ENCODE peak calls at places on chromosomes 12 and 14, in ten cellular contexts. F is naive thymus-derived CD8-positive, alpha-beta T cell; R is ureter; A is lung microvascular endothelial cell; O is CD4-positive, alpha-beta T cell; K is activated naive CD8-positive, alpha-beta T cell treated with anti-CD3 and anti-CD28 coated beads, Interleukin-2, amount 50 U/mL, for 24 hours; H is neural progenitor cell; Y is hypothalamus; G is posterior cingulate gyrus; D is lung. C is an unnamed sample.

GRCh38 chr12:90653051-90653450 is 301.9 kb downstream of the CCER1 start:
- DNase-seq in F (no peak), G (no peak), O (no peak), Y (no peak), A (no peak), K (no peak), D (no peak), R (no peak), H (no peak), C (no peak)

GRCh38 chr14:100018482-100018881 is 46.7 kb upstream of the EVL start:
- DNase-seq in D (no peak), K (no peak), H (no peak), O (no peak), Y (no peak), R (no peak), A (no peak), F (no peak), G (no peak), C (no peak)

GRCh38 chr12:95224202-95225170 is 6.9 kb downstream of the VEZT start:
- DNase-seq in H (no peak), O (no peak), D (no peak), G (no peak), F (no peak), A (no peak), Y (no peak), R (no peak), K (no peak), C (no peak)

GRCh38 chr12:75170786-75171185 is 38.9 kb downstream of the KCNC2 start:
- DNase-seq in G (no peak), H (no peak), F (no peak), R (no peak), O (no peak), K (no peak), Y (no peak), D (no peak), A (no peak), C (no peak)

GRCh38 chr14:70013269-70013873 is 134.2 kb downstream of the SMOC1 start:
- DNase-seq in G (no peak), Y (no peak), D (no peak), R (no peak), A (peak), F (no peak), O (no peak), H (peak), K (peak), C (no peak)

GRCh38 chr14:69571879-69572633 is 2.6 kb downstream of the CCDC177 start:
- DNase-seq in D (no peak), H (no peak), A (peak), F (no peak), Y (no peak), O (no peak), K (peak), R (no peak), G (no peak), C (no peak)

GRCh38 chr12:88960213-88960878 is 380.1 kb upstream of the KITLG start:
- DNase-seq in Y (no peak), F (no peak), K (no peak), A (peak), O (no peak), G (no peak), R (no peak), H (no peak), D (no peak), C (no peak)

GRCh38 chr12:66851134-66851533 is 172.3 kb upstream of the GRIP1 start:
- DNase-seq in R (no peak), G (no peak), H (no peak), Y (no peak), D (no peak), A (no peak), K (no peak), O (no peak), F (no peak), C (no peak)

GRCh38 chr14:92254786-92255185 is 68.2 kb upstream of the SLC24A4 start:
- DNase-seq in Y (peak), O (no peak), F (no peak), H (peak), K (no peak), G (peak), A (peak), R (peak), D (no peak), C (no peak)

GRCh38 chr12:131965073-131965472 is 15.3 kb downstream of the EP400 start:
- DNase-seq in R (no peak), Y (no peak), H (no peak), K (no peak), O (no peak), F (no peak), D (no peak), A (no peak), G (no peak), C (no peak)

GRCh38 chr14:100486025-100486828 is 101.0 kb downstream of the BEGAIN start:
- DNase-seq in H (peak), O (peak), A (peak), D (no peak), F (peak), G (no peak), R (no peak), K (peak), Y (no peak), C (peak)

GRCh38 chr14:103311171-103311997 is 22.7 kb upstream of the EIF5 start:
- DNase-seq in R (no peak), G (no peak), K (no peak), O (no peak), F (no peak), A (no peak), D (no peak), H (no peak), Y (peak), C (no peak)

GRCh38 chr14:105050551-105050897 is 14.7 kb downstream of the GPR132 start:
- DNase-seq in R (peak), O (no peak), A (peak), G (no peak), H (no peak), Y (no peak), F (no peak), D (peak), K (no peak), C (peak)

GRCh38 chr12:80313184-80313583 is 130.9 kb upstream of the PTPRQ start:
- DNase-seq in A (peak), G (no peak), O (no peak), K (no peak), R (no peak), F (no peak), Y (no peak), D (no peak), H (no peak), C (no peak)

GRCh38 chr14:96889091-96889490 is 91.9 kb downstream of the VRK1 start:
- DNase-seq in O (no peak), H (no peak), D (no peak), G (no peak), Y (no peak), R (no peak), A (no peak), F (no peak), K (no peak), C (peak)

GRCh38 chr14:57302883-57303282 is 34.1 kb downstream of the AP5M1 start:
- DNase-seq in R (no peak), A (no peak), K (no peak), F (no peak), H (no peak), O (no peak), G (no peak), Y (no peak), D (no peak), C (no peak)

GRCh38 chr14:67332468-67332867 is 27.1 kb downstream of the ATP6V1D start:
- DNase-seq in Y (no peak), O (no peak), G (no peak), A (no peak), F (no peak), D (no peak), R (no peak), K (no peak), H (no peak), C (no peak)

GRCh38 chr12:110503432-110503831 is 1.3 kb downstream of the RAD9B start:
- DNase-seq in Y (no peak), O (no peak), A (no peak), K (no peak), R (no peak), H (no peak), G (no peak), F (no peak), D (no peak), C (no peak)

GRCh38 chr12:56104815-56105476 is 587 bp downstream of the PA2G4 start:
- DNase-seq in F (no peak), G (no peak), O (no peak), H (no peak), R (no peak), Y (no peak), K (peak), A (peak), D (no peak), C (peak)

GRCh38 chr12:39389399-39390150 is 53.3 kb downstream of the KIF21A start:
- DNase-seq in K (no peak), G (no peak), R (no peak), H (no peak), A (no peak), F (no peak), D (no peak), Y (no peak), O (no peak), C (no peak)

GRCh38 chr14:92719890-92720323 is 28.5 kb downstream of the LGMN start:
- DNase-seq in F (no peak), Y (no peak), A (no peak), O (no peak), G (no peak), H (no peak), D (no peak), R (peak), K (no peak), C (no peak)

GRCh38 chr14:39988939-39989338 is 556.7 kb upstream of the FBXO33 start:
- DNase-seq in R (no peak), G (no peak), D (no peak), O (no peak), F (no peak), H (peak), Y (no peak), A (peak), K (no peak), C (peak)

GRCh38 chr14:96586921-96587822 is 85.0 kb downstream of the PAPOLA start:
- DNase-seq in R (peak), D (no peak), H (no peak), F (no peak), Y (no peak), O (no peak), G (no peak), A (no peak), K (no peak), C (no peak)

GRCh38 chr14:55294603-55295002 is 23.4 kb downstream of the FBXO34 start:
- DNase-seq in A (no peak), R (no peak), G (no peak), F (no peak), H (no peak), O (no peak), Y (no peak), D (no peak), K (no peak), C (no peak)

GRCh38 chr12:127293507-127294310 is 973.3 kb upstream of the TMEM132C start:
- DNase-seq in F (peak), H (peak), R (peak), D (peak), Y (no peak), K (peak), O (peak), A (peak), G (peak), C (no peak)

GRCh38 chr14:74508844-74509428 is 15.4 kb downstream of the ISCA2 start:
- DNase-seq in F (no peak), D (no peak), R (no peak), A (no peak), H (no peak), K (no peak), O (no peak), G (no peak), Y (no peak), C (no peak)

GRCh38 chr12:93514853-93515252 is 47.5 kb downstream of the MRPL42 start:
- DNase-seq in K (no peak), H (no peak), R (no peak), F (no peak), O (no peak), Y (no peak), A (peak), D (no peak), G (no peak), C (no peak)

GRCh38 chr12:108634225-108634795 is 616 bp upstream of the SELPLG start:
- DNase-seq in D (peak), K (peak), H (no peak), R (no peak), G (no peak), F (no peak), A (no peak), O (peak), Y (no peak), C (peak)

GRCh38 chr14:22002860-22003284 is 329.3 kb upstream of the OR4E1 start:
- DNase-seq in H (peak), R (no peak), G (no peak), D (no peak), O (peak), A (no peak), F (peak), Y (no peak), K (peak), C (peak)

GRCh38 chr14:75341639-75342038 is 63.0 kb downstream of the FOS start:
- DNase-seq in G (no peak), O (no peak), K (no peak), A (no peak), D (no peak), R (no peak), H (no peak), Y (no peak), F (no peak), C (no peak)

GRCh38 chr12:110585231-110585799 is 2.2 kb upstream of the PPTC7 start:
- DNase-seq in R (peak), D (peak), H (peak), Y (no peak), G (no peak), O (no peak), A (peak), F (peak), K (no peak), C (no peak)

GRCh38 chr14:22113401-22113800 is 439.8 kb upstream of the OR4E1 start:
- DNase-seq in A (no peak), H (no peak), K (no peak), D (no peak), F (no peak), O (no peak), Y (no peak), G (no peak), R (no peak), C (no peak)

C was measured in NCI-H2171 treated with DMSO at 0.1 percent for 48 hours.